ENCODE peak calls at places on chromosomes 13 and 19, in six cellular contexts. W, C, X, E, G and U are unnamed samples.

GRCh38 chr19:6510618-6511017 is 8.5 kb upstream of the TUBB4A start:
- DNase-seq in W (no peak), C (no peak), X (no peak), E (no peak), G (no peak), U (no peak)

GRCh38 chr13:99926014-99926731 is 45.4 kb downstream of the ZIC5 start:
- DNase-seq in W (no peak), C (peak), X (no peak), E (peak), G (no peak), U (no peak)

GRCh38 chr13:23579886-23580706 is 9.9 kb downstream of the TNFRSF19 start:
- DNase-seq in W (no peak), C (no peak), X (no peak), E (no peak), G (no peak), U (no peak)

GRCh38 chr19:33302175-33302973 is at the start of gene CEBPA:
- DNase-seq in W (peak), C (peak), X (no peak), E (no peak), G (peak), U (peak)

GRCh38 chr19:3034194-3034844 is 5.2 kb upstream of the TLE2 start:
- DNase-seq in W (no peak), C (no peak), X (no peak), E (no peak), G (no peak), U (no peak)

GRCh38 chr13:23443878-23444277 is 10.4 kb upstream of the SACS start:
- DNase-seq in W (no peak), C (no peak), X (no peak), E (no peak), G (no peak), U (no peak)

GRCh38 chr13:96003304-96003703 is 49.9 kb downstream of the UGGT2 start:
- DNase-seq in W (no peak), C (no peak), X (no peak), E (no peak), G (no peak), U (no peak)

GRCh38 chr19:57351867-57352266 is 796 bp downstream of the ZNF304 start:
- DNase-seq in W (no peak), C (no peak), X (no peak), E (no peak), G (no peak), U (no peak)

GRCh38 chr19:3575260-3575741 is 2.6 kb downstream of the HMG20B start:
- DNase-seq in W (no peak), C (peak), X (no peak), E (no peak), G (no peak), U (peak)

GRCh38 chr19:40586611-40587010 is 9.9 kb downstream of the SHKBP1 start:
- DNase-seq in W (no peak), C (no peak), X (no peak), E (no peak), G (no peak), U (no peak)

GRCh38 chr19:41159861-41160260 is 33.2 kb upstream of the CYP2S1 start:
- DNase-seq in W (no peak), C (no peak), X (no peak), E (no peak), G (no peak), U (no peak)

GRCh38 chr13:79901336-79901735 is 420.4 kb downstream of the NDFIP2 start:
- DNase-seq in W (no peak), C (no peak), X (no peak), E (no peak), G (no peak), U (no peak)

GRCh38 chr19:48424694-48425219 is 21.0 kb upstream of the GRWD1 start:
- DNase-seq in W (no peak), C (peak), X (no peak), E (no peak), G (no peak), U (no peak)

GRCh38 chr19:2083174-2083854 is 12.8 kb downstream of the MOB3A start:
- DNase-seq in W (no peak), C (no peak), X (no peak), E (peak), G (no peak), U (no peak)

GRCh38 chr13:73216381-73216831 is 157.6 kb downstream of the KLF5 start:
- DNase-seq in W (no peak), C (no peak), X (no peak), E (no peak), G (no peak), U (no peak)

GRCh38 chr19:34244611-34245299 is 9.6 kb upstream of the GARRE1 start:
- DNase-seq in W (no peak), C (no peak), X (no peak), E (no peak), G (no peak), U (no peak)

GRCh38 chr13:50991624-50992610 is 82.3 kb downstream of the RNASEH2B start:
- DNase-seq in W (no peak), C (no peak), X (no peak), E (no peak), G (no peak), U (no peak)

GRCh38 chr13:22926176-22927007 is 254.4 kb upstream of the SGCG start:
- DNase-seq in W (peak), C (no peak), X (no peak), E (no peak), G (no peak), U (no peak)

GRCh38 chr13:31160857-31161582 is 684 bp downstream of the HSPH1 start:
- DNase-seq in W (peak), C (peak), X (peak), E (no peak), G (no peak), U (peak)

GRCh38 chr13:112181336-112182051 is 114.5 kb downstream of the SOX1 start:
- DNase-seq in W (no peak), C (no peak), X (no peak), E (no peak), G (no peak), U (no peak)

GRCh38 chr13:50684366-50684765 is 159.1 kb downstream of the DLEU7 start:
- DNase-seq in W (peak), C (no peak), X (no peak), E (no peak), G (no peak), U (no peak)

GRCh38 chr13:60363288-60363687 is 33.7 kb upstream of the TDRD3 start:
- DNase-seq in W (no peak), C (no peak), X (no peak), E (no peak), G (no peak), U (no peak)

GRCh38 chr19:6730153-6730804 is 7.1 kb downstream of the GPR108 start:
- DNase-seq in W (no peak), C (peak), X (no peak), E (no peak), G (no peak), U (peak)

GRCh38 chr19:17950310-17951150 is 16.4 kb upstream of the KCNN1 start:
- DNase-seq in W (peak), C (no peak), X (no peak), E (peak), G (no peak), U (no peak)

GRCh38 chr19:13281567-13282291 is 131.5 kb downstream of the IER2 start:
- DNase-seq in W (no peak), C (no peak), X (no peak), E (no peak), G (no peak), U (no peak)